ENCODE peak calls at places on chromosomes 16 and 17, in four cellular contexts. G is SJSA1, L is mammary epithelial cell, N is heart left ventricle. Y is an unnamed sample. For H3K4me1, the result is how much of the 10 kb centered on the place peaks cover.

GRCh38 chr16:81997738-81998137 is 13.5 kb downstream of the SDR42E1 start:
- DNase-seq in L (peak), G (peak), N (no peak), Y (peak)

GRCh38 chr16:56513972-56514371 is 5.9 kb downstream of the BBS2 start:
- DNase-seq in L (peak), G (peak), N (peak), Y (no peak)

GRCh38 chr16:59698341-59698979 is 964.3 kb upstream of the GOT2 start:
- DNase-seq in L (peak), N (no peak), G (no peak), Y (peak)

GRCh38 chr16:48317614-48318013 is 67.6 kb downstream of the SIAH1 start:
- DNase-seq in G (peak), L (peak), N (no peak), Y (peak)

GRCh38 chr17:29155966-29156338 is 24.2 kb downstream of the MYO18A start:
- DNase-seq in N (no peak), G (peak), L (no peak), Y (no peak)

GRCh38 chr16:69724981-69725479 is 1.3 kb downstream of the NQO1 start:
- DNase-seq in L (no peak), G (no peak), N (no peak), Y (no peak)

GRCh38 chr16:48118841-48119240 is 37.0 kb downstream of the ABCC12 start:
- DNase-seq in L (no peak), G (no peak), N (no peak), Y (no peak)

GRCh38 chr16:73057369-73058210 is 9.7 kb upstream of the ZFHX3 start:
- DNase-seq in G (peak), N (peak), L (peak), Y (no peak)

GRCh38 chr16:30084816-30085159 is 6.9 kb downstream of the TBX6 start:
- DNase-seq in L (no peak), G (no peak), N (no peak), Y (no peak)

GRCh38 chr16:84832488-84833141 is 12.8 kb downstream of the CRISPLD2 start:
- DNase-seq in L (no peak), N (peak), G (peak), Y (no peak)

GRCh38 chr17:34252138-34252889 is 2.8 kb upstream of the CCL2 start:
- DNase-seq in N (peak), G (peak), L (no peak), Y (peak)

GRCh38 chr16:26430618-26431017 is 636.1 kb upstream of the C16orf82 start:
- DNase-seq in G (no peak), N (no peak), L (no peak), Y (no peak)

GRCh38 chr16:57503366-57503765 is 17.1 kb upstream of the DOK4 start:
- DNase-seq in N (no peak), G (no peak), L (peak), Y (no peak)

GRCh38 chr17:6303664-6304063 is 131.3 kb downstream of the AIPL1 start:
- DNase-seq in L (peak), G (no peak), N (peak), Y (no peak)

GRCh38 chr16:12459993-12460392 is 343.7 kb downstream of the CPPED1 start:
- DNase-seq in L (no peak), N (no peak), G (no peak), Y (no peak)

GRCh38 chr17:44383861-44384260 is 5.6 kb downstream of the ITGA2B start:
- DNase-seq in N (no peak), L (no peak), G (no peak), Y (no peak)

GRCh38 chr17:43540821-43541674 is 5.1 kb downstream of the ETV4 start:
- DNase-seq in L (no peak), G (no peak), N (peak), Y (no peak)

GRCh38 chr17:37605813-37606505 is 3.3 kb downstream of the SYNRG start:
- DNase-seq in N (no peak), L (no peak), G (no peak), Y (no peak)

GRCh38 chr17:48882272-48882671 is 10.3 kb upstream of the ATP5MC1 start:
- DNase-seq in G (no peak), N (no peak), L (no peak), Y (no peak)

GRCh38 chr17:69540356-69540755 is 125.9 kb downstream of the MAP2K6 start:
- DNase-seq in N (no peak), G (no peak), L (no peak), Y (no peak)

GRCh38 chr17:49696233-49696761 is 11.5 kb downstream of the SLC35B1 start:
- DNase-seq in L (no peak), N (no peak), G (no peak), Y (no peak)

GRCh38 chr16:8964462-8964861 is 756 bp upstream of the USP7 start:
- DNase-seq in G (no peak), L (no peak), N (no peak), Y (no peak)
- H3K27ac ChIP-seq in G (no peak), L (no peak), N (peak), Y (peak)

DNA sequence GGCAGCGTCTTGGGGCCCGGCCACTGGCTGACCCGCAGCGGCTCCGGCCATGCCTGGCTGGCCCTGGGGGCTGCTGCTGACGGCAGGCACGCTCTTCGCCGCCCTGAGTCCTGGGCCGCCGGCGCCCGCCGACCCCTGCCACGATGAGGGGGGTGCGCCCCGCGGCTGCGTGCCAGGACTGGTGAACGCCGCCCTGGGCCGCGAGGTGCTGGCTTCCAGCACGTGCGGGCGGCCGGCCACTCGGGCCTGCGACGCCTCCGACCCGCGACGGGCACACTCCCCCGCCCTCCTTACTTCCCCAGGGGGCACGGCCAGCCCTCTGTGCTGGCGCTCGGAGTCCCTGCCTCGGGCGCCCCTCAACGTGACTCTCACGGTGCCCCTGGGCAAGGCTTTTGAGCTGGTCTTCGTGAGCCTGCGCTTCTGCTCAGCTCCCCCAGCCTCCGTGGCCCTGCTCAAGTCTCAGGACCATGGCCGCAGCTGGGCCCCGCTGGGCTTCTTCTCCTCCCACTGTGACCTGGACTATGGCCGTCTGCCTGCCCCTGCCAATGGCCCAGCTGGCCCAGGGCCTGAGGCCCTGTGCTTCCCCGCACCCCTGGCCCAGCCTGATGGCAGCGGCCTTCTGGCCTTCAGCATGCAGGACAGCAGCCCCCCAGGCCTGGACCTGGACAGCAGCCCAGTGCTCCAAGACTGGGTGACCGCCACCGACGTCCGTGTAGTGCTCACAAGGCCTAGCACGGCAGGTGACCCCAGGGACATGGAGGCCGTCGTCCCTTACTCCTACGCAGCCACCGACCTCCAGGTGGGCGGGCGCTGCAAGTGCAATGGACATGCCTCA is 773 bp downstream of the NTN3 start:
- DNase-seq in N (no peak), G (no peak), L (no peak), Y (no peak)
- H3K4me1 ChIP-seq in N (half or more), G (half or more), L (under half), Y (under half)

DNA sequence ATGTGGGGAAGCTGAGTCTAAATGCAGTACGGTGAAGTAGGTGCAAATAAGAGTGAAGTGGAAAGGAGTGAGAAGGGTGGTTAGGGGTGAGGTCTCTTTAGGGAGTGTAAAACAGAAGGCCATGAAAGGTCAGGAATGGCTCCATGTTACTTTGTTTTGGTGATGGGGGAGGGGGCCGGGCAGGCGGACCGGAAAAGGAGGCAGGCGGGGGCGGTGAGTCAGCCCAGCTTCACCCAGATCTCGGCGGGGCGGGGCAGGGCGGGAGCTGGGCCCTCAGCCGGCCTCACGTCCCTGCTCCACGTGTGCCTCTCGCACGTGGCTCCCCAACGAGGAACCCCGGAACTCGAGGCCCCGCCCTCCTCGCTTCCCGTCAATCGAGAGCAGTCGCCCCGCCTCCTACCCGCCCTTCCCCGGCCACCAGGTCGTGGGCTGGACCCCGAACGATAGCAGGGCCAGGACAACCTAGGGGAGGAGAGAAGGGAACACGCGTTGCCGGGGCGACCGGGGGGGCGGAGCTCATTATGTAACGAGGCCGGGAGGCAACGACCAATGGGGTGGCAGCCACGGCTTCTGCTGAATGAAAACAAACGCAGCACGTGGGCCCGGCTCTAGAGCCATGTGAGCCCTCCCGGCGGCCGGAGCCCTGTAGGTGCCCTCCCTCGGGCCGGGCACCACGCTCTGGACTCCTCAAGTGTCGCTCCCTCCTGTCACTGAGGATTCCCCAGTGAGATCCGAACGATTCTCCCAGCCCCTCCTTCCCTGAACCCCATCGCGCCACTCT is 1.4 kb downstream of the NR1D1 start:
- DNase-seq in N (peak), L (peak), G (peak), Y (peak)
- H3K27ac ChIP-seq in N (peak), L (peak), G (peak), Y (peak)

GRCh38 chr17:57097832-57098421 is 12.9 kb downstream of the AKAP1 start:
- DNase-seq in L (peak), N (peak), G (peak), Y (no peak)
- H3K4me1 ChIP-seq in L (under half), N (half or more), G (under half), Y (under half)

DNA sequence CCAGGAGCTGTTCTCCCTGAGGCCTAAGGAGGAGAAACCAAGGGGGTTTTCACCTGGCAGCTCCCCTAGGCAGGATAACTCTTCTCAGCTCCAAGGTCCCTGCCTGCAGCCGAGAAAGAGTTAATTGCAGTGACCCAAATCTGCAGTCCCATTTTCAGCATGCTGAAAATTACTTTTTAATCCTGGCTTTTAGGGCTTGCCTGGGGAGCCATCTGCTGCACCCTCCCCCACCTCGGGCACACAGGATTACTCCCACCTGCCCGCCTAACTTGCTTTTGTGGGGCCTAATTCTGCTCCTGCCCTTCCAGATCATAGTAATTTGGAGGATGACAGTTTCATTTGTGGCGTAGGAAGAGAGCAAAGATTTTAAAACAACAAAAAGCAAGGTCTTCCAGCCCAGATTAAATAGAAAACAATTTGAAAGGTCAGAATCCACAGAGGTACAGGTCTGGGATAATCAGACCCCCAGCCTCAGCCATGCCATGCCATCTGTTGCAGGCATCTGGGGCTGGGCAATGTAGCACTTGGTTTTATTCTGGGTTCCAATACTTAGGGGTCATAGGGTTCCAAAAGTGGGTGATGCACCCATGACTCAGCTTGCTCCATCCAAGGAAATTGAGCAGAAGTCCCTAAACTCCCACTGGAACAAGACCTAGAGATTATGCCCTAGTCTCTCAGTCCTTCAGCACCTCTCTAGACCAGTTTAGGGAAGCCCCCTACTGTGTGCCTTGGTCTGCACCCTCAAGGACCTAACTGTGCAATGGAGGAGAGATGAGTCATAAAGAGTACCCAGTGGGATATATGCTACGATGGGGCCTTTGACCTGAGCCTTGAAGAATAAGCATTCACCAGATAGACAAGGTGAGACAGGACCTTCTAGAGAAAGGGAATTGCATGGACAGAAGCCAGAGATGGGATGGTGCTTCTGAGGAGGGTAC is 64.5 kb upstream of the NLK start:
- DNase-seq in N (no peak), L (no peak), G (no peak), Y (no peak)
- H3K27ac ChIP-seq in N (peak), L (no peak), G (no peak), Y (no peak)